ENCODE peak calls at places on chromosomes 7 and 10, in four cellular contexts. Z, W, M and V are unnamed samples.

GRCh38 chr10:35335718-35336083 is 608 bp upstream of the CCNY start:
- DNase-seq in M (no peak), Z (no peak), W (peak; percentile 52), V (no peak)

GRCh38 chr10:12806228-12807095 is 195.1 kb downstream of the CCDC3 start:
- DNase-seq in W (no peak), M (no peak), Z (no peak), V (no peak)

GRCh38 chr7:12963435-12963834 is 276.0 kb downstream of the ARL4A start:
- DNase-seq in M (no peak), Z (no peak), W (no peak), V (no peak)

GRCh38 chr10:132078746-132079345 is 13.1 kb downstream of the JAKMIP3 start:
- DNase-seq in M (no peak), Z (no peak), W (no peak), V (no peak)

GRCh38 chr10:69446650-69447151 is 4.6 kb upstream of the TSPAN15 start:
- DNase-seq in Z (peak; percentile 81), W (no peak), M (no peak), V (no peak)

GRCh38 chr7:20954711-20955641 is 168.3 kb upstream of the SP8 start:
- DNase-seq in Z (no peak), M (no peak), W (no peak), V (no peak)

GRCh38 chr7:102834999-102835398 is 77.8 kb upstream of the LRRC17 start:
- DNase-seq in W (no peak), Z (peak; percentile 15), M (peak; percentile 57), V (no peak)

GRCh38 chr7:55969391-55969790 is 5.0 kb downstream of the NIPSNAP2 start:
- DNase-seq in W (no peak), M (no peak), Z (no peak), V (no peak)

GRCh38 chr7:158063850-158064610 is 523.6 kb downstream of the PTPRN2 start:
- DNase-seq in Z (no peak), M (no peak), W (no peak), V (no peak)

GRCh38 chr7:75879771-75880184 is 944 bp downstream of the RHBDD2 start:
- DNase-seq in M (no peak), W (no peak), Z (no peak), V (no peak)

GRCh38 chr10:15745748-15746147 is 26.0 kb upstream of the ITGA8 start:
- DNase-seq in W (peak; percentile 1), Z (no peak), M (no peak), V (no peak)

GRCh38 chr10:18449631-18450030 is 201.8 kb downstream of the NSUN6 start:
- DNase-seq in M (no peak), Z (no peak), W (no peak), V (no peak)

GRCh38 chr7:130392456-130392860 is 12.2 kb downstream of the CPA1 start:
- DNase-seq in W (no peak), Z (no peak), M (no peak), V (no peak)

GRCh38 chr7:40847921-40848320 is 713.1 kb downstream of the SUGCT start:
- DNase-seq in Z (no peak), M (no peak), W (no peak), V (no peak)

GRCh38 chr10:31948021-31948420 is 19.4 kb upstream of the ARHGAP12 start:
- DNase-seq in W (no peak), M (no peak), Z (no peak), V (no peak)
- H3K9ac ChIP-seq in W (no peak overlapping the region), M (no peak overlapping the region), Z (peak overlapping the region; percentile 28), V (no peak overlapping the region)

DNA sequence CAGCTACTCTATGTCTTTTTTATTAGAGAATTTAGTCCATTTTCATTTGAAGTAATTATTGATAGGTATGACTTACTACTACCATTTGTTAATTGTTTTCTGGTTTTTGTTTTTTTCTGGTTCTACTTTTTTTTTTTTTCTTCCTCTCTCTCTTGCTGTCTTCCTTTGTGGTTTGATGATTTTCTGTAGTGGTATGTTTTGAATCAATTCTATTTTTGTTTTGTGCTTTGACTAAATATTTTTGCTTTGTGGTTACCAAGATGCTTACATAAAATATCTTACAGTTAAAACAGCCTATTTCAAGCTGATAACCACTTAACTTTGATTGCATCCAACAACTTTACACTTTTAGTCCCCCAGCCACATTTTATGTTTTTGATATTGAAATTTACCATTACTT is 3.3 kb upstream of the OR2F2 start:
- DNase-seq in M (no peak), Z (no peak), W (no peak), V (no peak)
- TF ChIP-seq SUZ12 in M (no peak), Z (no peak), W (no peak), V (no peak)

GRCh38 chr7:30466266-30466665 is 12.3 kb downstream of the NOD1 start:
- DNase-seq in Z (no peak), W (no peak), M (no peak), V (no peak)

GRCh38 chr7:30464231-30464660 is 14.3 kb downstream of the NOD1 start:
- DNase-seq in W (no peak), Z (no peak), M (peak; percentile 49), V (no peak)

GRCh38 chr7:30460246-30460633 is 18.3 kb downstream of the NOD1 start:
- DNase-seq in M (no peak), Z (no peak), W (no peak), V (no peak)

GRCh38 chr7:30465342-30466170 is 13.0 kb downstream of the NOD1 start:
- DNase-seq in Z (no peak), W (no peak), M (no peak), V (no peak)

GRCh38 chr7:30463400-30464145 is 15.0 kb downstream of the NOD1 start:
- DNase-seq in Z (no peak), W (no peak), M (peak; percentile 51), V (no peak)
- H3K9ac ChIP-seq in Z (no peak overlapping the region), W (no peak overlapping the region), M (no peak overlapping the region), V (no peak overlapping the region)

GRCh38 chr10:42959833-42960232 is 117.0 kb upstream of the RET start:
- DNase-seq in M (no peak), Z (no peak), W (no peak), V (no peak)
- TF ChIP-seq SUZ12 in M (no peak), Z (no peak), W (no peak), V (no peak)

DNA sequence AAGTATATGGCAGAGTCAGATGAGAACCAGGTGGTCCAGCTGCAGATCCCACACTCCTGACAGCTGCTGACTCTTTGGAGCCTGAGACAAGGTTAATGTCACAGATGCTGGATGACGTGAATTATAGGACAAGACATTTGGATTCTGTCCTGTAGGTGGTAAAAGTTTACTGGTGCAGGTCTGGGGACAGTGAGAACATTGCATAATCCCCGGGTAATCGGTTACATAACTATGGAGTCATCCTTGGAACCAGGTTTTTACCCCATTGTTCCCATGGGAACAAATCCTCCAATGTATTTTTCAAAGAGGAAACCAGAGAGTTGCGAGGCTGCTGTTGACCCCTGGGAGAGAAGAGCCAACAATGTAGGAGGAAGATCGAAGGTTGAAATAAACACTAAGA is 27.5 kb upstream of the ZCCHC24 start:
- DNase-seq in M (no peak), W (no peak), Z (peak; percentile 53), V (no peak)
- H3K9ac ChIP-seq in M (no peak overlapping the region), W (no peak overlapping the region), Z (no peak overlapping the region), V (no peak overlapping the region)

DNA sequence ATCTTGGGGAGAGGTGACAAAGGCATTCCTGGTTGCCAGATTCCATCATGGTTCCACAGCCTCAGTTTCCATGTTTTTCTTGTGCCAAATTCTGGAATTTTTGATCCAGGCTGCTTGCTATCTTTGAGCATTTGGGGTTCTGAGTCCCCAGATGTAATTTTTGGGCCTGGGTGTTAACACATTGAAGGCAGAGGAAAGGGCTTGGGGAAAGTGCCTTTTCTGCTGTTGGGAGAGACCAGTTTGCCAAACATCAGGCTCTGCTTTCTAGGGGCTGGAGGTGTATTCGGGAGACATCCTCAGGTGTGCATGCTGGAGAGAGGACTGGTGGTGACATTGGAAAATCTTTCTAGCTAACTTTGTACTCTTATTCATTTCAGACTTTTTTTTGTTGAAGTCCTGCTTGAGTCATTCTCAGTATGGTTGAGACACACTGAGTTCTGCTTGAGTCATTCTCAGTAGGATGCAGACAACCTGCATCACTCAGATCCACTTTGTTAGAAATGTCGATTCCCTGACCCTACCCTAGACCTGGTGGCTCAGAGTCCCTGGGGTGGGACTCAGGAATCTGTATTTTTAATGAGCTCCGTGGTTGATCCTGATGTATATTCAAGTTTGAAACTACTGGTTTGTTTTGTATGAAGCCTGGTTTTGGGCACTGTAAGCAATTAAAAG is 101.0 kb downstream of the LRMDA start:
- DNase-seq in Z (no peak), W (no peak), M (no peak), V (no peak)
- TF ChIP-seq SUZ12 in Z (no peak), W (no peak), M (no peak), V (no peak)

DNA sequence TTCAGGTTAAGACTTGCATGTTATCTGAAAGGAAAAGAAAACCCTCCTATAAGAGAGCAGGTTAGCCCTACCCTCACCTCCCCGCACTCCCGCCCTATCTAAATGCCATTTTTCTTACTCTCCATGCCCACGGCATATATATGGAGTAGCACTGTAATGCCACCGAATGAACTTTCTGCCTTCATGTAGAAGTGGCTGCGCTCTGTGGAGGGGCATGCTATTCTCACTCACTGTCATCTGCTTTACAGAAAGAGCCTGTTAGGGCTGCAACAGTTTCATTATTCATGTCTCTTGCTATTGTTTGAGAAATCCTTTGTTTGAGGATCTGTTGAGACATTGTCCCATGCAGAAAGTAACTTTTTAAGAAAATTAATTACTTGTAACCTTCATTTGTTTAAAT is 1190.6 kb downstream of the SORCS1 start:
- DNase-seq in M (no peak), Z (no peak), W (no peak), V (no peak)
- H3K9ac ChIP-seq in M (no peak overlapping the region), Z (no peak overlapping the region), W (no peak overlapping the region), V (no peak overlapping the region)

DNA sequence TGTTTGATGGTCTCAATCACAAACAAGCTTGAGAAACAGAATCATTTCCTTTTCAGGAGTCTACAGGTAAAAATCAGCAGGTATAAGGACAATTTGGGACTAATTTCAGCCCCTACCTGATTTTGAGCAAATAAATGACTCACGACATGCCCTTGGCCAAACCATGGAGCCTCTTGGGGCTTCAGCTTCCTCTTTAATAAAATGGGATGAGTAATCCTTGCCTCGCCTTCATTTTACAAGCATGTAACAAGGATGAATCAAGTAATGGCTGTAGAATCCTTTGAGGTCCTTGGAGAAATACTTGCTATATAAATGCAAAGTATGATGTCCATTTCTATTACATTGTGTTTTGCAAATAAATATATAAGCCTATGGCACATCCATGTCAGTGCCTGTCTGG is 212.8 kb upstream of the PODXL start:
- DNase-seq in W (no peak), M (no peak), Z (no peak), V (no peak)
- TF ChIP-seq SUZ12 in W (no peak), M (no peak), Z (no peak), V (no peak)

DNA sequence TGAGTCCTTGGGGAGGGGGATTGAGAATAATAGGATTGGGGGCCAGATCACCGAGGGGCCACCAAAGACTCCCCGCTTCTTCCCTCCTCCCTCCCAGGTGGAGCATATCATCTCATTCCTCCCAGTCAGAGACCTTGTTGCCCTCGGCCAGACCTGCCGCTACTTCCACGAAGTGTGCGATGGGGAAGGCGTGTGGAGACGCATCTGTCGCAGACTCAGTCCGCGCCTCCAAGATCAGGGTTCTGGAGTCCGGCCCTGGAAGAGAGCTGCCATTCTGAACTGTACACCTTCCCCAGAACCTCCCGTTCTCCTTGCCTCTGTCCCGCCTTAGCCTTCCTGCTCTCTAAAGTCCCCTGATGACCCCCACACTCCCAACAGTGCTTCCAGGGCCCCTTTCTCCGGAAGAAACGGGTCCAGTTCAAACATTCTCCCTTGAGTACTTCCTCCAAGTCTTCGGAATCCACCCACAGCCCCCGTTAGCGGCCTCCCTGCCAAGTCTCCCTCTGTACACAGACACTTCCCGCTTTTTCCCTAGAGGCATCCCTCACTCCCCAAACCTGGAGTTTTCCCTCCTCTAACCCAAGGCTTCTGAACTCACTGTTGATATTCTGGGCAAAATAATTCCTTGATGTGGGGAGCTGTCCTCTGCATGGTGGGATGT is 4.1 kb downstream of the FBXO24 start:
- DNase-seq in Z (no peak), M (no peak), W (no peak), V (no peak)
- H3K9ac ChIP-seq in Z (no peak overlapping the region), M (no peak overlapping the region), W (no peak overlapping the region), V (peak overlapping the region; percentile 32)